ENCODE peak calls at places on chromosome 15, in eight cellular contexts. One of them, this sample, is unnamed.

GRCh38 chr15:44718180-44718926 is 7.0 kb downstream of the B2M start:
- DNase-seq in heart left ventricle: no peak
- DNase-seq in endodermal cell: no peak
- DNase-seq in A549: no peak
- DNase-seq in mammary epithelial cell: no peak
- DNase-seq in heart right ventricle: no peak
- DNase-seq in ovary: no peak
- DNase-seq in lung: no peak
- DNase-seq in this sample: no peak

GRCh38 chr15:94056314-94056713 is 175.0 kb upstream of the MCTP2 start:
- DNase-seq in heart left ventricle: no peak
- DNase-seq in endodermal cell: no peak
- DNase-seq in A549: no peak
- DNase-seq in mammary epithelial cell: peak; percentile 48
- DNase-seq in heart right ventricle: no peak
- DNase-seq in ovary: no peak
- DNase-seq in lung: no peak
- DNase-seq in this sample: peak; percentile 6

GRCh38 chr15:70792171-70792573 is 28.8 kb upstream of the UACA start:
- DNase-seq in heart left ventricle: no peak
- DNase-seq in endodermal cell: no peak
- DNase-seq in A549: peak; percentile 71
- DNase-seq in mammary epithelial cell: peak; percentile 50
- DNase-seq in heart right ventricle: no peak
- DNase-seq in ovary: no peak
- DNase-seq in lung: no peak
- DNase-seq in this sample: peak; percentile 93

GRCh38 chr15:79128556-79128955 is 38.0 kb upstream of the RASGRF1 start:
- DNase-seq in heart left ventricle: no peak
- DNase-seq in endodermal cell: no peak
- DNase-seq in A549: no peak
- DNase-seq in mammary epithelial cell: no peak
- DNase-seq in heart right ventricle: no peak
- DNase-seq in ovary: no peak
- DNase-seq in lung: no peak
- DNase-seq in this sample: no peak

GRCh38 chr15:89416339-89417183 is 79.8 kb downstream of the RHCG start:
- DNase-seq in heart left ventricle: peak; percentile 30
- DNase-seq in endodermal cell: peak; percentile 99
- DNase-seq in A549: peak; percentile 94
- DNase-seq in mammary epithelial cell: peak; percentile 56
- DNase-seq in heart right ventricle: peak; percentile 29
- DNase-seq in ovary: peak; percentile 24
- DNase-seq in lung: peak; percentile 49
- DNase-seq in this sample: peak; percentile 77

GRCh38 chr15:42014406-42014805 is 6.4 kb downstream of the PLA2G4E start:
- DNase-seq in heart left ventricle: no peak
- DNase-seq in endodermal cell: no peak
- DNase-seq in A549: no peak
- DNase-seq in mammary epithelial cell: no peak
- DNase-seq in heart right ventricle: no peak
- DNase-seq in ovary: no peak
- DNase-seq in lung: no peak
- DNase-seq in this sample: no peak

GRCh38 chr15:73024161-73024560 is 28.1 kb upstream of the NEO1 start:
- DNase-seq in heart left ventricle: no peak
- DNase-seq in endodermal cell: peak; percentile 35
- DNase-seq in A549: no peak
- DNase-seq in mammary epithelial cell: no peak
- DNase-seq in heart right ventricle: no peak
- DNase-seq in ovary: no peak
- DNase-seq in lung: peak; percentile 51
- DNase-seq in this sample: no peak

GRCh38 chr15:44728576-44729393 is 7.5 kb upstream of the TRIM69 start:
- DNase-seq in heart left ventricle: peak; percentile 96
- DNase-seq in endodermal cell: peak; percentile 97
- DNase-seq in A549: peak; percentile 73
- DNase-seq in mammary epithelial cell: peak; percentile 99
- DNase-seq in heart right ventricle: peak; percentile 92
- DNase-seq in ovary: peak; percentile 94
- DNase-seq in lung: peak; percentile 97
- DNase-seq in this sample: peak; percentile 98

GRCh38 chr15:34799149-34799824 is 3.9 kb upstream of the ACTC1 start:
- DNase-seq in heart left ventricle: peak; percentile 84
- DNase-seq in endodermal cell: peak; percentile 71
- DNase-seq in A549: no peak
- DNase-seq in mammary epithelial cell: no peak
- DNase-seq in heart right ventricle: peak; percentile 83
- DNase-seq in ovary: no peak
- DNase-seq in lung: no peak
- DNase-seq in this sample: no peak
- H3K27ac ChIP-seq in heart left ventricle: peak overlapping the region; percentile 91
- H3K27ac ChIP-seq in endodermal cell: peak overlapping the region; percentile 75
- H3K27ac ChIP-seq in A549: peak overlapping the region; percentile 6
- H3K27ac ChIP-seq in mammary epithelial cell: no peak overlapping the region
- H3K27ac ChIP-seq in heart right ventricle: peak overlapping the region; percentile 95
- H3K27ac ChIP-seq in ovary: no peak overlapping the region
- H3K27ac ChIP-seq in lung: peak overlapping the region; percentile 79
- H3K27ac ChIP-seq in this sample: no peak overlapping the region

DNA sequence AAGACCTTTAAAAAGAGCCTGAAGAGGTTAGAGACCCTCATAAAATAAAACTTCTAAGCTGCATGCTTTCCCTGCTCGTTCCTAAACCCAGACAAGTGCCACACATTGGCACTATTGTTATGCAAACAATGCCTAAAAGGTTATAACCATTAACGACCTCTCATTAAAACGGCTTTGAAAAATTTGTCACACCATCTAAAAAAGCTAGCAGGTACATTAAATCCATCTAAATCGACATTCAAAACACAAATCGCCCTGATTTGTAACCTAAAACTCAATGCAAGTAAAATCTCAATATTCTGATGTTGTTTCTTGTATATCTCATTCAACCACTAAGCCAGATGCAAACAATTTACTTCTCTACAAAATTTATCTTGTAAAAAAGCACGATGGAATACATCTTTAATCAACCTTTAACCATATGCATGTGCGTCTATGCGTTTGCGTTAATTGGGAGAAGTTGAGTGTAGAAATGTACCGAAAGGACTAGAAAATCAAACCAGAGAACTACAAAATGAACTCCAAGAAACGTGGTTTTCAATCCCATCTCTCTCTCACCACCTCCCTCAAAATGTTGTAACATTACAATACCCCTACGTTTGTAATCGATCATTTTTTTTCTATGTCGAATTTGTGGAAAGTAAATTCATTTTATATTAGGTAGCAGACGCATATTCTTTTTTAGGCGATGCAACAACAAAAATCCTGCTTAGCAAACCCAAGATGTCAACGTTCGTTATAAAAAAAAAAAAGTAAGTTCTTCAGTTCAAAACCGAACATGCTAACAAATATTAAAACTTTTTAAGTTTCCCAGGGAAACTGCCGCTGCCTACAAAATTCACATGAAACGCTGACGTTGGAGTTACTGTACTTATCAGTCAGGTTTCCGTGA is 1.1 kb downstream of the ALDH1A2 start:
- DNase-seq in heart left ventricle: no peak
- DNase-seq in endodermal cell: no peak
- DNase-seq in A549: no peak
- DNase-seq in mammary epithelial cell: no peak
- DNase-seq in heart right ventricle: no peak
- DNase-seq in ovary: no peak
- DNase-seq in lung: no peak
- DNase-seq in this sample: no peak
- H3K27ac ChIP-seq in heart left ventricle: peak overlapping the region; percentile 86
- H3K27ac ChIP-seq in endodermal cell: no peak overlapping the region
- H3K27ac ChIP-seq in A549: no peak overlapping the region
- H3K27ac ChIP-seq in mammary epithelial cell: no peak overlapping the region
- H3K27ac ChIP-seq in heart right ventricle: peak overlapping the region; percentile 79
- H3K27ac ChIP-seq in ovary: no peak overlapping the region
- H3K27ac ChIP-seq in lung: no peak overlapping the region
- H3K27ac ChIP-seq in this sample: no peak overlapping the region

GRCh38 chr15:74799255-74799842 is 13.3 kb upstream of the LMAN1L start:
- DNase-seq in heart left ventricle: no peak
- DNase-seq in endodermal cell: peak; percentile 61
- DNase-seq in A549: no peak
- DNase-seq in mammary epithelial cell: no peak
- DNase-seq in heart right ventricle: no peak
- DNase-seq in ovary: no peak
- DNase-seq in lung: no peak
- DNase-seq in this sample: no peak

GRCh38 chr15:74801311-74801997 is 11.2 kb upstream of the LMAN1L start:
- DNase-seq in heart left ventricle: no peak
- DNase-seq in endodermal cell: no peak
- DNase-seq in A549: no peak
- DNase-seq in mammary epithelial cell: no peak
- DNase-seq in heart right ventricle: no peak
- DNase-seq in ovary: no peak
- DNase-seq in lung: no peak
- DNase-seq in this sample: no peak

GRCh38 chr15:74799843-74800558 is 12.6 kb upstream of the LMAN1L start:
- DNase-seq in heart left ventricle: peak; percentile 79
- DNase-seq in endodermal cell: peak; percentile 93
- DNase-seq in A549: peak; percentile 95
- DNase-seq in mammary epithelial cell: peak; percentile 95
- DNase-seq in heart right ventricle: peak; percentile 76
- DNase-seq in ovary: peak; percentile 68
- DNase-seq in lung: peak; percentile 85
- DNase-seq in this sample: peak; percentile 74

GRCh38 chr15:74802290-74802689 is 10.3 kb upstream of the LMAN1L start:
- DNase-seq in heart left ventricle: no peak
- DNase-seq in endodermal cell: no peak
- DNase-seq in A549: no peak
- DNase-seq in mammary epithelial cell: no peak
- DNase-seq in heart right ventricle: no peak
- DNase-seq in ovary: no peak
- DNase-seq in lung: no peak
- DNase-seq in this sample: no peak

DNA sequence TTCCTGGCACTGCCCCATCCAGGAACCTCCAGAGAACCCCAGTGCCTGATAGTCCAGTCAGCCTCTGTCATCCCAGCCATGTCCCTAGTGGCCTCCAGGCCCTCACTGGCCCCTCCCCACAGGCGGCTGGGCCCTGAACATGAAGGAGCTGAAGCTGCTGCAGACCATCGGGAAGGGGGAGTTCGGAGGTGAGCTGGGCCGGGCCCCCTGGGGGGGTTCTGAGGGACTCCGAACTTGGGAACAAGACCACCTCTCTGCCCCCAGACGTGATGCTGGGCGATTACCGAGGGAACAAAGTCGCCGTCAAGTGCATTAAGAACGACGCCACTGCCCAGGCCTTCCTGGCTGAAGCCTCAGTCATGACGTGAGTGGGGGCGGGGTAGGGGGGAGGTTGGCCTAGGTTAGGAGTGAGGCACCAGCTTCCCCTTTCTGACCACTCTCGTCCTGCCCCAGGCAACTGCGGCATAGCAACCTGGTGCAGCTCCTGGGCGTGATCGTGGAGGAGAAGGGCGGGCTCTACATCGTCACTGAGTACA is 12.0 kb upstream of the LMAN1L start:
- DNase-seq in heart left ventricle: no peak
- DNase-seq in endodermal cell: no peak
- DNase-seq in A549: no peak
- DNase-seq in mammary epithelial cell: no peak
- DNase-seq in heart right ventricle: no peak
- DNase-seq in ovary: no peak
- DNase-seq in lung: no peak
- DNase-seq in this sample: no peak
- H3K27ac ChIP-seq in heart left ventricle: no peak overlapping the region
- H3K27ac ChIP-seq in endodermal cell: no peak overlapping the region
- H3K27ac ChIP-seq in A549: no peak overlapping the region
- H3K27ac ChIP-seq in mammary epithelial cell: no peak overlapping the region
- H3K27ac ChIP-seq in heart right ventricle: no peak overlapping the region
- H3K27ac ChIP-seq in ovary: no peak overlapping the region
- H3K27ac ChIP-seq in lung: no peak overlapping the region
- H3K27ac ChIP-seq in this sample: no peak overlapping the region

GRCh38 chr15:100571592-100572167 is 30.3 kb downstream of the LINS1 start:
- DNase-seq in heart left ventricle: no peak
- DNase-seq in endodermal cell: no peak
- DNase-seq in A549: no peak
- DNase-seq in mammary epithelial cell: no peak
- DNase-seq in heart right ventricle: no peak
- DNase-seq in ovary: no peak
- DNase-seq in lung: no peak
- DNase-seq in this sample: no peak
- H3K27ac ChIP-seq in heart left ventricle: no peak overlapping the region
- H3K27ac ChIP-seq in endodermal cell: no peak overlapping the region
- H3K27ac ChIP-seq in A549: no peak overlapping the region
- H3K27ac ChIP-seq in mammary epithelial cell: no peak overlapping the region
- H3K27ac ChIP-seq in heart right ventricle: no peak overlapping the region
- H3K27ac ChIP-seq in ovary: no peak overlapping the region
- H3K27ac ChIP-seq in lung: no peak overlapping the region
- H3K27ac ChIP-seq in this sample: no peak overlapping the region

GRCh38 chr15:76951161-76951714 is 19.7 kb downstream of the RCN2 start:
- DNase-seq in heart left ventricle: no peak
- DNase-seq in endodermal cell: no peak
- DNase-seq in A549: no peak
- DNase-seq in mammary epithelial cell: no peak
- DNase-seq in heart right ventricle: no peak
- DNase-seq in ovary: no peak
- DNase-seq in lung: no peak
- DNase-seq in this sample: no peak
- H3K27ac ChIP-seq in heart left ventricle: no peak overlapping the region
- H3K27ac ChIP-seq in endodermal cell: peak overlapping the region; percentile 21
- H3K27ac ChIP-seq in A549: no peak overlapping the region
- H3K27ac ChIP-seq in mammary epithelial cell: no peak overlapping the region
- H3K27ac ChIP-seq in heart right ventricle: no peak overlapping the region
- H3K27ac ChIP-seq in ovary: no peak overlapping the region
- H3K27ac ChIP-seq in lung: no peak overlapping the region
- H3K27ac ChIP-seq in this sample: no peak overlapping the region

DNA sequence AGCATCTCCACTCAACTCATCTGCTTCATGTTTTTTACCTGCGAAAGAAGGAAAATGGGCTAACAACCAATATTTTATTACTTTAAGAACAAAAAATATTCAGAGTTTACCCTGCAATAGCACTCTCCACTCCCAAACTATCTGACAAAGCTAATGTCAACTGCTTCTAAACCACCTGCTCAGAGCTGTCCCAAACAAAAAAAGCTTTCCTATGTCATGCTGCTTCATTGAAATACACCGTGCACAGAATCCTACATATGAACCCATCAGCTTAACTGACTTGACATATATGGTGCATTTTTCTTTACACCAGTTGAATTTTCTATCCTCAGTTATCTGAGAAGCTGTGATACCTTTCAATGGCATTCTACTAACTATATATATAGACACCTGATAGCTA is 16.5 kb downstream of the SLTM start:
- DNase-seq in heart left ventricle: no peak
- DNase-seq in endodermal cell: no peak
- DNase-seq in A549: no peak
- DNase-seq in mammary epithelial cell: no peak
- DNase-seq in heart right ventricle: no peak
- DNase-seq in ovary: no peak
- DNase-seq in lung: no peak
- DNase-seq in this sample: no peak
- H3K27ac ChIP-seq in heart left ventricle: no peak overlapping the region
- H3K27ac ChIP-seq in endodermal cell: no peak overlapping the region
- H3K27ac ChIP-seq in A549: no peak overlapping the region
- H3K27ac ChIP-seq in mammary epithelial cell: no peak overlapping the region
- H3K27ac ChIP-seq in heart right ventricle: no peak overlapping the region
- H3K27ac ChIP-seq in ovary: no peak overlapping the region
- H3K27ac ChIP-seq in lung: no peak overlapping the region
- H3K27ac ChIP-seq in this sample: no peak overlapping the region

GRCh38 chr15:37107071-37107753 is 6.9 kb upstream of the MEIS2 start:
- DNase-seq in heart left ventricle: no peak
- DNase-seq in endodermal cell: peak; percentile 82
- DNase-seq in A549: no peak
- DNase-seq in mammary epithelial cell: no peak
- DNase-seq in heart right ventricle: no peak
- DNase-seq in ovary: no peak
- DNase-seq in lung: no peak
- DNase-seq in this sample: no peak
- H3K27ac ChIP-seq in heart left ventricle: no peak overlapping the region
- H3K27ac ChIP-seq in endodermal cell: no peak overlapping the region
- H3K27ac ChIP-seq in A549: no peak overlapping the region
- H3K27ac ChIP-seq in mammary epithelial cell: no peak overlapping the region
- H3K27ac ChIP-seq in heart right ventricle: peak overlapping the region; percentile 97
- H3K27ac ChIP-seq in ovary: no peak overlapping the region
- H3K27ac ChIP-seq in lung: no peak overlapping the region
- H3K27ac ChIP-seq in this sample: no peak overlapping the region